ENCODE peak calls at places on chromosome 15, in ten cellular contexts. F is A549; G is stimulated activated CD4-positive, alpha-beta T cell treated with anti-CD3 and anti-CD28 coated beads, Interleukin-15, amount 100 ng/mL, for 1 hour; W is GM10248; N is activated CD4-positive, alpha-beta T cell treated with anti-CD3 and anti-CD28 coated beads for 1 hour; Y is iPS DF 19.7; B is GM13977; V is endothelial cell; M is activated CD4-positive, CD25-positive, alpha-beta regulatory T cell treated with anti-CD3 and anti-CD28 coated beads, Interleukin-2, amount 50 U/mL, for 72 hours; X is GM23248. D is an unnamed sample.

GRCh38 chr15:58517682-58518525 is 86.1 kb downstream of the LIPC start:
- DNase-seq in M (no peak), G (no peak), B (peak; percentile 52), W (peak; percentile 59), V (no peak), X (no peak), F (no peak), Y (no peak), N (no peak), D (no peak)

GRCh38 chr15:100781061-100781960 is 98.3 kb upstream of the ALDH1A3 start:
- DNase-seq in W (peak; percentile 2), N (no peak), X (peak; percentile 19), B (no peak), Y (no peak), V (no peak), M (no peak), F (no peak), G (no peak), D (peak; percentile 28)

GRCh38 chr15:50798684-50799083 is 33.2 kb upstream of the SPPL2A start:
- DNase-seq in V (no peak), F (no peak), X (no peak), W (no peak), G (no peak), M (no peak), Y (no peak), B (no peak), N (no peak), D (no peak)

GRCh38 chr15:68518046-68518445 is 60.7 kb upstream of the CORO2B start:
- DNase-seq in G (no peak), M (no peak), X (no peak), W (no peak), Y (no peak), B (no peak), V (no peak), F (no peak), N (no peak), D (no peak)

GRCh38 chr15:58387130-58387529 is 44.7 kb upstream of the LIPC start:
- DNase-seq in G (no peak), V (no peak), F (no peak), M (no peak), X (peak; percentile 93), N (no peak), Y (no peak), B (no peak), W (no peak), D (no peak)

GRCh38 chr15:91890614-91891013 is 37.1 kb downstream of the SLCO3A1 start:
- DNase-seq in W (no peak), M (no peak), X (peak; percentile 62), V (no peak), Y (no peak), N (no peak), F (peak; percentile 62), G (no peak), B (no peak), D (no peak)

GRCh38 chr15:85282504-85283115 is 97.8 kb upstream of the AKAP13 start:
- DNase-seq in M (no peak), F (no peak), V (no peak), W (no peak), Y (no peak), G (no peak), B (no peak), N (no peak), X (peak; percentile 94), D (no peak)

GRCh38 chr15:77032647-77033416 is 37.9 kb downstream of the PSTPIP1 start:
- DNase-seq in X (no peak), N (no peak), M (peak; percentile 28), Y (no peak), V (no peak), W (no peak), B (peak; percentile 14), F (no peak), G (peak; percentile 1), D (peak; percentile 9)

GRCh38 chr15:41891946-41892345 is 1.9 kb downstream of the SPTBN5 start:
- DNase-seq in W (no peak), G (no peak), V (no peak), N (no peak), B (no peak), M (no peak), Y (no peak), X (no peak), F (no peak), D (no peak)

GRCh38 chr15:61755461-61755860 is 304.8 kb downstream of the VPS13C start:
- DNase-seq in F (no peak), X (no peak), W (no peak), Y (no peak), M (no peak), B (no peak), V (no peak), N (no peak), G (no peak), D (no peak)

GRCh38 chr15:56929389-56929788 is 10.9 kb downstream of the TCF12 start:
- DNase-seq in V (no peak), N (no peak), Y (no peak), G (no peak), X (peak; percentile 74), F (no peak), B (no peak), W (no peak), M (no peak), D (no peak)